ENCODE peak calls at places on chromosome 3, in four cellular contexts. One of them, this sample, is unnamed.

GRCh38 chr3:179263134-179263533 is 12.2 kb upstream of the KCNMB3 start:
- DNase-seq in K562: no peak
- DNase-seq in GM12878: no peak
- DNase-seq in HepG2: no peak
- DNase-seq in this sample: no peak

GRCh38 chr3:181998828-181999227 is 287.1 kb downstream of the SOX2 start:
- DNase-seq in K562: no peak
- DNase-seq in HepG2: no peak
- DNase-seq in GM12878: no peak
- DNase-seq in this sample: no peak

GRCh38 chr3:71478568-71478967 is 105.0 kb downstream of the FOXP1 start:
- DNase-seq in HepG2: no peak
- DNase-seq in K562: no peak
- DNase-seq in GM12878: no peak
- DNase-seq in this sample: no peak

GRCh38 chr3:50008931-50009330 is 69.0 kb downstream of the RBM6 start:
- DNase-seq in HepG2: no peak
- DNase-seq in GM12878: no peak
- DNase-seq in K562: no peak
- DNase-seq in this sample: no peak

GRCh38 chr3:99984139-99984538 is 130.2 kb downstream of the FILIP1L start:
- DNase-seq in GM12878: no peak
- DNase-seq in K562: no peak
- DNase-seq in HepG2: no peak
- DNase-seq in this sample: no peak

GRCh38 chr3:49469037-49469875 is 811 bp upstream of the DAG1 start:
- DNase-seq in HepG2: peak
- DNase-seq in GM12878: no peak
- DNase-seq in K562: peak
- DNase-seq in this sample: peak

GRCh38 chr3:3065876-3066275 is 44.3 kb downstream of the IL5RA start:
- DNase-seq in K562: no peak
- DNase-seq in HepG2: no peak
- DNase-seq in GM12878: no peak
- DNase-seq in this sample: no peak

GRCh38 chr3:120678984-120679383 is 3.1 kb downstream of the HGD start:
- DNase-seq in K562: no peak
- DNase-seq in HepG2: no peak
- DNase-seq in GM12878: no peak
- DNase-seq in this sample: no peak

GRCh38 chr3:189790658-189791057 is 159.5 kb downstream of the TP63 start:
- DNase-seq in GM12878: no peak
- DNase-seq in K562: no peak
- DNase-seq in HepG2: no peak
- DNase-seq in this sample: no peak

GRCh38 chr3:133487204-133487603 is 86.3 kb upstream of the CDV3 start:
- DNase-seq in K562: no peak
- DNase-seq in GM12878: no peak
- DNase-seq in HepG2: no peak
- DNase-seq in this sample: no peak

GRCh38 chr3:196108075-196108743 is 26.3 kb upstream of the TFRC start:
- DNase-seq in K562: peak
- DNase-seq in HepG2: no peak
- DNase-seq in GM12878: no peak
- DNase-seq in this sample: peak

GRCh38 chr3:123459867-123460266 is 11.0 kb upstream of the ADCY5 start:
- DNase-seq in K562: no peak
- DNase-seq in HepG2: no peak
- DNase-seq in GM12878: no peak
- DNase-seq in this sample: no peak

GRCh38 chr3:181855825-181856224 is 144.1 kb downstream of the SOX2 start:
- DNase-seq in HepG2: no peak
- DNase-seq in K562: no peak
- DNase-seq in GM12878: no peak
- DNase-seq in this sample: no peak

GRCh38 chr3:96779810-96780209 is 34.6 kb upstream of the EPHA6 start:
- DNase-seq in GM12878: no peak
- DNase-seq in HepG2: no peak
- DNase-seq in K562: no peak
- DNase-seq in this sample: no peak

GRCh38 chr3:4994823-4995499 is 15.7 kb downstream of the BHLHE40 start:
- DNase-seq in K562: peak
- DNase-seq in GM12878: no peak
- DNase-seq in HepG2: peak
- DNase-seq in this sample: no peak

GRCh38 chr3:123094914-123095313 is 28.1 kb downstream of the PDIA5 start:
- DNase-seq in GM12878: no peak
- DNase-seq in HepG2: no peak
- DNase-seq in K562: no peak
- DNase-seq in this sample: no peak

GRCh38 chr3:152121292-152121654 is 147.5 kb upstream of the MBNL1 start:
- DNase-seq in HepG2: no peak
- DNase-seq in GM12878: no peak
- DNase-seq in K562: no peak
- DNase-seq in this sample: no peak

GRCh38 chr3:49377483-49377882 is 19.3 kb upstream of the GPX1 start:
- DNase-seq in GM12878: peak
- DNase-seq in K562: no peak
- DNase-seq in HepG2: no peak
- DNase-seq in this sample: no peak

GRCh38 chr3:155890671-155891190 is 20.3 kb downstream of the GMPS start:
- DNase-seq in GM12878: no peak
- DNase-seq in HepG2: peak
- DNase-seq in K562: peak
- DNase-seq in this sample: no peak

GRCh38 chr3:117059054-117059989 is 349.7 kb downstream of the TUSC7 start:
- DNase-seq in K562: no peak
- DNase-seq in GM12878: no peak
- DNase-seq in HepG2: peak
- DNase-seq in this sample: no peak

GRCh38 chr3:32157600-32158264 is 51.3 kb downstream of the GPD1L start:
- DNase-seq in GM12878: no peak
- DNase-seq in K562: no peak
- DNase-seq in HepG2: no peak
- DNase-seq in this sample: no peak

GRCh38 chr3:30768703-30769550 is 125.5 kb downstream of the GADL1 start:
- DNase-seq in GM12878: no peak
- DNase-seq in K562: peak
- DNase-seq in HepG2: peak
- DNase-seq in this sample: peak

DNA sequence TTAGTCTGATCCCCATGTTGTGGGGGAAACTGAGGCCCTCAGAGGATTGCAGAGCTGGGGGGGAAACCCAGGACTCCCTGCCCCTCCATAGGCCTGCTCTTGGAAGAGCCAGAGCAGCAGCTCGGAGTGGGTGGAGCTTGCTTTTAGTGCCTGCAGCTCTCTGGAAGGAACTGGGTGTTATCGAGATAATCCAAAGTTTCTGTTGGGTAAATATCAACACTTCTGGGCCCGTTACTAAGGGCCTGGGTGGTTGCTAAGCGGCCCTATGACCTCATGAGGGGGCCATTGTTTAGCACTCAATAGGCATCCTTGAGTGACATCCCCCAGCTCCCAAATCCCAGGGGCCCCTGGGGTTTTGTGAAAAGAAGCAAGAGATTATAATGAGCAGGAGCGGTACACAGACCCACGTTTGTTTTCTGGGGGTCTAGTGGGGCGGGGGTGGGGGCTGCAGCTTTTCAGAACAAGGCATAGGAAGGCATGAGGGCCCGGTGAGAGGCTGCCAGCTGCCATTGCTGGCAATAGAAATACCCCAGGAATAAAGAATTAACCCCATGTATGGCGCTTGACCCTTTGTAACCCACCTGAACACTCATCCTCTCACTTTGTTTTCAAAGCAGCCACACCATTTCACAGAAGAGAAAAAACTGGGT is 48.3 kb upstream of the ATP2B2 start:
- DNase-seq in HepG2: no peak
- DNase-seq in GM12878: no peak
- DNase-seq in K562: peak
- DNase-seq in this sample: peak
- TF ChIP-seq HDAC6 in HepG2: no peak
- TF ChIP-seq HDAC6 in GM12878: no peak
- TF ChIP-seq HDAC6 in K562: no peak
- TF ChIP-seq HDAC6 in this sample: no peak

DNA sequence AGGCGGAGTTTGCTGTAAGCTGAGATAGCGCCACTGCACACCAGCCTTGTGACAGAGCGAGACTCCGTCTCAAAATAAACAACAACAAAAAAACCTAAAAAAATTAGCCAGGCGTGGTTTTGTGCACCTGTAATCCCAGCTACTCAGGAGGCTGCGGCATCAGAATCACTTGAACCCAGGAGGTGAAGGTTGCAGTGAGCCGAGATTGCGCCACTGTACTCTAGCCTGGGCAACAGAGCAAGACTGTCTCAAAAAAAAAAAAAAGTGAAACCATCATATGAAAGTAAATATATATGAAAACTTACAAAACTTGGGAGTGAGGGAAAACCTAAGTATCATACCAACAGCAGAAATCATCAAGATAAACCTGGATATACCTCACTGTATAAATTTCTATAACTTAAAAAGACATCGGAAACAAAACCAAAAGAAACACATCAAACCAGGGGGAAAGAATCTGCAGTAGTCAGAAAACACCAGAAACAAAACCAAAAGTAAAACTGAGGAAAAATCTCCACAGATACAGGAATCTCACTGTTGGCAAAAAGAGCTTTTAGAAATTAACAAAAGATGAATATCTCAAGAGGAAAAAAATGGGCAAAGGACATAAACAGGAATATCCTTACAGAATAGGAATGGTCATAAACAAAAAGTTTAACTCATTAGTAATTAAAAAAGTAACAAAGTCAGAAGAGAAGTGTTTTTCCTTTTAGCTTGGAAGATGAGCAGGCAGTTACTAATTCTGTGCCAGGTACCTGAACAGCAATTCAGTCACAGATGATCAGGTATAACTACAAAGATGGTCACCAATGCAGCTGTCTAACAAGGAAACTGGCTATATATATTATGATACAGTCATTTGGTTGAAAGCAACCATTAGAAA is 41.3 kb downstream of the ETV5 start:
- DNase-seq in K562: no peak
- DNase-seq in HepG2: no peak
- DNase-seq in GM12878: no peak
- DNase-seq in this sample: no peak
- TF ChIP-seq HDAC6 in K562: no peak
- TF ChIP-seq HDAC6 in HepG2: no peak
- TF ChIP-seq HDAC6 in GM12878: no peak
- TF ChIP-seq HDAC6 in this sample: no peak

DNA sequence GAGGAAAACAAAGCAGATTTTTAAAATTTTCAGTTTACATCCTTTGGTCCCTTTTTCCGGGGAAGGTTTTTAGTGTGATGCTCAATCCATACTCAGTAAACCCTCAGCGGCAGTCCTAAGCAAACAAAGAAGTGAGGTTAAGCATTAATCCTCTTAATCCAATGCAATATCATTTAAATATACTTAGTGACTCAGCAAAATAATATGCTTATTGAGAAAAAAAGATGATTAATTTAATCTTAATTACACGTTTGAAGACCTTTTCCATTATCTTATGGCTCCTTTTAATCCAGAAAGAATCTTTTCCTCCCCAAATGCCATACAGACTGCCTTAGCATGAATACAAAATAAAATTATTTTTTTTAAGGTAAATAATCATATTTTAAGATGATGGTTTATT is at the start of gene GABRR3:
- DNase-seq in HepG2: no peak
- DNase-seq in GM12878: no peak
- DNase-seq in K562: no peak
- DNase-seq in this sample: no peak
- TF ChIP-seq HDAC6 in HepG2: no peak
- TF ChIP-seq HDAC6 in GM12878: no peak
- TF ChIP-seq HDAC6 in K562: no peak
- TF ChIP-seq HDAC6 in this sample: no peak

GRCh38 chr3:46968783-46969428 is 7.6 kb downstream of the CCDC12 start:
- DNase-seq in GM12878: no peak
- DNase-seq in HepG2: no peak
- DNase-seq in K562: no peak
- DNase-seq in this sample: no peak
- TF ChIP-seq HDAC6 in GM12878: no peak
- TF ChIP-seq HDAC6 in HepG2: no peak
- TF ChIP-seq HDAC6 in K562: no peak
- TF ChIP-seq HDAC6 in this sample: no peak

GRCh38 chr3:124788254-124788745 is 58.0 kb downstream of the UMPS start:
- DNase-seq in K562: no peak
- DNase-seq in HepG2: no peak
- DNase-seq in GM12878: no peak
- DNase-seq in this sample: no peak

GRCh38 chr3:124793054-124793740 is 62.9 kb downstream of the UMPS start:
- DNase-seq in HepG2: no peak
- DNase-seq in GM12878: no peak
- DNase-seq in K562: no peak
- DNase-seq in this sample: no peak

GRCh38 chr3:124791639-124792111 is 61.4 kb downstream of the UMPS start:
- DNase-seq in GM12878: no peak
- DNase-seq in K562: no peak
- DNase-seq in HepG2: no peak
- DNase-seq in this sample: no peak

GRCh38 chr3:124792341-124793034 is 62.2 kb downstream of the UMPS start:
- DNase-seq in HepG2: no peak
- DNase-seq in GM12878: no peak
- DNase-seq in K562: no peak
- DNase-seq in this sample: no peak

GRCh38 chr3:124791142-124791541 is 60.9 kb downstream of the UMPS start:
- DNase-seq in HepG2: no peak
- DNase-seq in K562: no peak
- DNase-seq in GM12878: no peak
- DNase-seq in this sample: no peak
- TF ChIP-seq HDAC6 in HepG2: no peak
- TF ChIP-seq HDAC6 in K562: no peak
- TF ChIP-seq HDAC6 in GM12878: no peak
- TF ChIP-seq HDAC6 in this sample: no peak

GRCh38 chr3:194727435-194728128 is 41.9 kb downstream of the FAM43A start:
- DNase-seq in GM12878: no peak
- DNase-seq in K562: no peak
- DNase-seq in HepG2: no peak
- DNase-seq in this sample: no peak
- TF ChIP-seq HDAC6 in GM12878: no peak
- TF ChIP-seq HDAC6 in K562: no peak
- TF ChIP-seq HDAC6 in HepG2: no peak
- TF ChIP-seq HDAC6 in this sample: no peak

GRCh38 chr3:60365360-60365759 is 885.9 kb downstream of the FHIT start:
- DNase-seq in K562: no peak
- DNase-seq in GM12878: no peak
- DNase-seq in HepG2: no peak
- DNase-seq in this sample: no peak
- TF ChIP-seq HDAC6 in K562: no peak
- TF ChIP-seq HDAC6 in GM12878: no peak
- TF ChIP-seq HDAC6 in HepG2: no peak
- TF ChIP-seq HDAC6 in this sample: no peak

GRCh38 chr3:61929631-61930030 is 368.3 kb downstream of the PTPRG start:
- DNase-seq in HepG2: no peak
- DNase-seq in K562: no peak
- DNase-seq in GM12878: no peak
- DNase-seq in this sample: no peak
- TF ChIP-seq HDAC6 in HepG2: no peak
- TF ChIP-seq HDAC6 in K562: no peak
- TF ChIP-seq HDAC6 in GM12878: no peak
- TF ChIP-seq HDAC6 in this sample: no peak

GRCh38 chr3:186121968-186122367 is 13.1 kb upstream of the ETV5 start:
- DNase-seq in HepG2: no peak
- DNase-seq in GM12878: no peak
- DNase-seq in K562: no peak
- DNase-seq in this sample: no peak
- TF ChIP-seq HDAC6 in HepG2: no peak
- TF ChIP-seq HDAC6 in GM12878: no peak
- TF ChIP-seq HDAC6 in K562: no peak
- TF ChIP-seq HDAC6 in this sample: no peak

This sample was measured in H1.